ENCODE peak calls at places on chromosomes 13 and 19, in five cellular contexts. D is pons, O is mammary epithelial cell, W is ACHN, Z is coronary artery. G is an unnamed sample.

GRCh38 chr19:45420871-45421270 is 2.8 kb downstream of the ERCC1 start:
- DNase-seq in Z (no peak), O (no peak), W (no peak), D (no peak), G (no peak)

GRCh38 chr19:12789098-12789903 is 2.0 kb upstream of the JUNB start:
- DNase-seq in O (peak), Z (no peak), W (no peak), D (no peak), G (no peak)

GRCh38 chr19:11624064-11624463 is 26.8 kb downstream of the ZNF627 start:
- DNase-seq in O (peak), Z (no peak), W (no peak), D (no peak), G (no peak)

GRCh38 chr13:24127116-24127631 is 33.3 kb upstream of the SPATA13 start:
- DNase-seq in O (no peak), D (no peak), W (no peak), Z (no peak), G (no peak)

GRCh38 chr19:5354403-5354802 is 13.8 kb upstream of the PTPRS start:
- DNase-seq in O (no peak), W (peak), Z (no peak), D (no peak), G (no peak)

GRCh38 chr13:36673838-36674326 is at the start of gene SERTM1:
- DNase-seq in O (peak), W (peak), D (no peak), Z (no peak), G (no peak)

GRCh38 chr13:98089246-98089645 is 53.6 kb upstream of the FARP1 start:
- DNase-seq in W (no peak), Z (no peak), D (no peak), O (peak), G (no peak)

GRCh38 chr13:98998831-98999634 is 21.2 kb upstream of the DOCK9 start:
- DNase-seq in W (no peak), Z (no peak), D (no peak), O (no peak), G (no peak)

GRCh38 chr13:87035538-87035937 is 635.6 kb upstream of the SLITRK5 start:
- DNase-seq in D (no peak), Z (no peak), O (no peak), W (no peak), G (no peak)

GRCh38 chr19:54364775-54365257 is at the start of gene LAIR1:
- DNase-seq in Z (no peak), O (no peak), W (no peak), D (peak), G (no peak)

GRCh38 chr13:99228737-99229691 is 28.4 kb downstream of the UBAC2 start:
- DNase-seq in O (peak), Z (no peak), W (peak), D (no peak), G (no peak)

GRCh38 chr13:34358811-34359513 is 541.0 kb downstream of the RFC3 start:
- DNase-seq in Z (no peak), W (no peak), O (peak), D (peak), G (no peak)

GRCh38 chr19:39336483-39336882 is 640 bp upstream of the GMFG start:
- DNase-seq in D (no peak), Z (no peak), W (no peak), O (no peak), G (no peak)

GRCh38 chr19:34475026-34475974 is 6.3 kb upstream of the WTIP start:
- DNase-seq in D (no peak), Z (no peak), W (peak), O (peak), G (peak)

GRCh38 chr19:53982611-53983010 is 8.8 kb upstream of the CACNG6 start:
- DNase-seq in D (no peak), Z (no peak), W (no peak), O (no peak), G (no peak)

GRCh38 chr19:45779231-45780145 is 2.8 kb downstream of the DMPK start:
- DNase-seq in Z (no peak), W (peak), D (no peak), O (peak), G (peak)

GRCh38 chr13:112959701-112960542 is 9.1 kb upstream of the MCF2L start:
- DNase-seq in O (no peak), D (no peak), Z (no peak), W (no peak), G (peak)

GRCh38 chr19:28307460-28307859 is 905.5 kb downstream of the UQCRFS1 start:
- DNase-seq in Z (no peak), W (no peak), D (no peak), O (no peak), G (no peak)

G was measured in mesenteric fat pad.